ENCODE peak calls at places on chromosomes 1 and 21, in ten cellular contexts. O is DMS153, A is A549, Q is midbrain, Z is NCI-H1417, D is H54, C is foreskin fibroblast, N is Daoy, B is tibial nerve, W is glutamatergic neuron. H is an unnamed sample.

GRCh38 chr1:33424205-33424604 is 6.7 kb downstream of the PHC2 start:
- DNase-seq in O (no peak), A (no peak), Q (no peak), Z (no peak), D (no peak), C (peak), N (no peak), B (no peak), W (no peak), H (no peak)

GRCh38 chr1:39845569-39846566 is 37.4 kb downstream of the TRIT1 start:
- DNase-seq in O (peak), A (no peak), Q (peak), Z (peak), D (no peak), C (peak), N (peak), B (peak), W (peak), H (peak)

GRCh38 chr1:15370781-15371467 is 38.8 kb upstream of the EFHD2 start:
- DNase-seq in O (no peak), A (no peak), Q (peak), Z (no peak), D (no peak), C (no peak), N (no peak), B (no peak), W (peak), H (peak)

GRCh38 chr1:75130865-75131592 is 3.2 kb upstream of the LHX8 start:
- DNase-seq in O (no peak), A (no peak), Q (no peak), Z (no peak), D (no peak), C (no peak), N (no peak), B (no peak), W (peak), H (no peak)

GRCh38 chr1:80427886-80428285 is 1372.8 kb upstream of the ADGRL2 start:
- DNase-seq in O (no peak), A (no peak), Q (no peak), Z (no peak), D (no peak), C (peak), N (no peak), B (no peak), W (no peak), H (no peak)

GRCh38 chr1:161198877-161199431 is at the start of gene ADAMTS4:
- DNase-seq in O (no peak), A (no peak), Q (peak), Z (no peak), D (no peak), C (peak), N (peak), B (peak), W (peak), H (peak)

GRCh38 chr21:17501107-17502006 is 11.5 kb upstream of the CXADR start:
- DNase-seq in O (peak), A (no peak), Q (no peak), Z (peak), D (no peak), C (no peak), N (peak), B (no peak), W (no peak), H (no peak)

GRCh38 chr1:247077234-247077633 is 1.4 kb downstream of the ZNF670 start:
- DNase-seq in O (no peak), A (no peak), Q (no peak), Z (no peak), D (no peak), C (no peak), N (no peak), B (no peak), W (no peak), H (no peak)

GRCh38 chr21:18370292-18370691 is 33.3 kb downstream of the TMPRSS15 start:
- DNase-seq in O (no peak), A (no peak), Q (peak), Z (no peak), D (no peak), C (no peak), N (no peak), B (no peak), W (no peak), H (no peak)

GRCh38 chr1:23449918-23450317 is 25.4 kb upstream of the TCEA3 start:
- DNase-seq in O (no peak), A (no peak), Q (no peak), Z (no peak), D (no peak), C (no peak), N (no peak), B (peak), W (no peak), H (no peak)

GRCh38 chr1:205961970-205962820 is 18.9 kb upstream of the SLC26A9 start:
- DNase-seq in O (peak), A (no peak), Q (no peak), Z (no peak), D (no peak), C (no peak), N (peak), B (no peak), W (no peak), H (no peak)

GRCh38 chr1:55378582-55378981 is 163.4 kb upstream of the USP24 start:
- DNase-seq in O (peak), A (no peak), Q (no peak), Z (peak), D (no peak), C (peak), N (peak), B (no peak), W (peak), H (peak)

GRCh38 chr1:223176437-223176836 is 33.4 kb upstream of the TLR5 start:
- DNase-seq in O (no peak), A (no peak), Q (no peak), Z (no peak), D (no peak), C (no peak), N (no peak), B (no peak), W (no peak), H (peak)

H was measured in mucosa of gallbladder.